ENCODE peak calls at places on chromosome 19, in five cellular contexts. One of them, this sample, is unnamed.

GRCh38 chr19:7336321-7336973 is 12.3 kb upstream of the ARHGEF18 start:
- DNase-seq in natural killer cell treated with Interleukin-12 subunit alpha and Interleukin-12 subunit beta and Interleukin-15 and Interleukin-18, amount 100 ng/mL, for 72 hours: no peak
- DNase-seq in pons: no peak
- DNase-seq in CD4-positive, alpha-beta T cell: no peak
- DNase-seq in GM18507: no peak
- DNase-seq in this sample: no peak

GRCh38 chr19:35306473-35307246 is 14.7 kb downstream of the MAG start:
- DNase-seq in pons: no peak
- DNase-seq in GM18507: no peak
- DNase-seq in natural killer cell treated with Interleukin-12 subunit alpha and Interleukin-12 subunit beta and Interleukin-15 and Interleukin-18, amount 100 ng/mL, for 72 hours: no peak
- DNase-seq in CD4-positive, alpha-beta T cell: no peak
- DNase-seq in this sample: no peak

GRCh38 chr19:30253581-30253996 is 118.6 kb upstream of the ZNF536 start:
- DNase-seq in CD4-positive, alpha-beta T cell: no peak
- DNase-seq in natural killer cell treated with Interleukin-12 subunit alpha and Interleukin-12 subunit beta and Interleukin-15 and Interleukin-18, amount 100 ng/mL, for 72 hours: no peak
- DNase-seq in pons: no peak
- DNase-seq in GM18507: no peak
- DNase-seq in this sample: no peak

GRCh38 chr19:39237200-39238184 is 7.3 kb downstream of the IFNL3 start:
- DNase-seq in natural killer cell treated with Interleukin-12 subunit alpha and Interleukin-12 subunit beta and Interleukin-15 and Interleukin-18, amount 100 ng/mL, for 72 hours: no peak
- DNase-seq in pons: no peak
- DNase-seq in GM18507: peak
- DNase-seq in CD4-positive, alpha-beta T cell: peak
- DNase-seq in this sample: no peak

GRCh38 chr19:2081873-2082810 is 14.0 kb downstream of the MOB3A start:
- DNase-seq in GM18507: no peak
- DNase-seq in natural killer cell treated with Interleukin-12 subunit alpha and Interleukin-12 subunit beta and Interleukin-15 and Interleukin-18, amount 100 ng/mL, for 72 hours: peak
- DNase-seq in pons: no peak
- DNase-seq in CD4-positive, alpha-beta T cell: no peak
- DNase-seq in this sample: no peak

GRCh38 chr19:41994994-41995958 is 1.2 kb upstream of the ATP1A3 start:
- DNase-seq in natural killer cell treated with Interleukin-12 subunit alpha and Interleukin-12 subunit beta and Interleukin-15 and Interleukin-18, amount 100 ng/mL, for 72 hours: no peak
- DNase-seq in GM18507: no peak
- DNase-seq in CD4-positive, alpha-beta T cell: no peak
- DNase-seq in pons: no peak
- DNase-seq in this sample: no peak

GRCh38 chr19:9597027-9597426 is 12.7 kb upstream of the ZNF121 start:
- DNase-seq in GM18507: no peak
- DNase-seq in natural killer cell treated with Interleukin-12 subunit alpha and Interleukin-12 subunit beta and Interleukin-15 and Interleukin-18, amount 100 ng/mL, for 72 hours: no peak
- DNase-seq in pons: no peak
- DNase-seq in CD4-positive, alpha-beta T cell: no peak
- DNase-seq in this sample: no peak

GRCh38 chr19:7534531-7534980 is 961 bp upstream of the PNPLA6 start:
- DNase-seq in pons: peak
- DNase-seq in natural killer cell treated with Interleukin-12 subunit alpha and Interleukin-12 subunit beta and Interleukin-15 and Interleukin-18, amount 100 ng/mL, for 72 hours: no peak
- DNase-seq in GM18507: no peak
- DNase-seq in CD4-positive, alpha-beta T cell: no peak
- DNase-seq in this sample: peak

GRCh38 chr19:2782357-2782935 is 627 bp downstream of the SGTA start:
- DNase-seq in CD4-positive, alpha-beta T cell: no peak
- DNase-seq in natural killer cell treated with Interleukin-12 subunit alpha and Interleukin-12 subunit beta and Interleukin-15 and Interleukin-18, amount 100 ng/mL, for 72 hours: no peak
- DNase-seq in pons: peak
- DNase-seq in GM18507: no peak
- DNase-seq in this sample: no peak

GRCh38 chr19:15123900-15124299 is 16.7 kb downstream of the SYDE1 start:
- DNase-seq in CD4-positive, alpha-beta T cell: no peak
- DNase-seq in pons: peak
- DNase-seq in GM18507: no peak
- DNase-seq in natural killer cell treated with Interleukin-12 subunit alpha and Interleukin-12 subunit beta and Interleukin-15 and Interleukin-18, amount 100 ng/mL, for 72 hours: no peak
- DNase-seq in this sample: peak

GRCh38 chr19:35260694-35261304 is 8.0 kb upstream of the USF2 start:
- DNase-seq in natural killer cell treated with Interleukin-12 subunit alpha and Interleukin-12 subunit beta and Interleukin-15 and Interleukin-18, amount 100 ng/mL, for 72 hours: no peak
- DNase-seq in CD4-positive, alpha-beta T cell: no peak
- DNase-seq in GM18507: no peak
- DNase-seq in pons: no peak
- DNase-seq in this sample: no peak

GRCh38 chr19:48635263-48635965 is 1.8 kb downstream of the DBP start:
- DNase-seq in GM18507: no peak
- DNase-seq in natural killer cell treated with Interleukin-12 subunit alpha and Interleukin-12 subunit beta and Interleukin-15 and Interleukin-18, amount 100 ng/mL, for 72 hours: peak
- DNase-seq in CD4-positive, alpha-beta T cell: peak
- DNase-seq in pons: peak
- DNase-seq in this sample: peak

GRCh38 chr19:43773725-43774102 is 7.1 kb downstream of the KCNN4 start:
- DNase-seq in pons: no peak
- DNase-seq in GM18507: no peak
- DNase-seq in CD4-positive, alpha-beta T cell: no peak
- DNase-seq in natural killer cell treated with Interleukin-12 subunit alpha and Interleukin-12 subunit beta and Interleukin-15 and Interleukin-18, amount 100 ng/mL, for 72 hours: no peak
- DNase-seq in this sample: no peak

GRCh38 chr19:47270408-47270807 is 4.3 kb upstream of the INAFM1 start:
- DNase-seq in pons: no peak
- DNase-seq in GM18507: no peak
- DNase-seq in natural killer cell treated with Interleukin-12 subunit alpha and Interleukin-12 subunit beta and Interleukin-15 and Interleukin-18, amount 100 ng/mL, for 72 hours: no peak
- DNase-seq in CD4-positive, alpha-beta T cell: no peak
- DNase-seq in this sample: no peak

This sample was measured in Ammon's horn.